ENCODE peak calls at places on chromosomes 3 and 15, in seven cellular contexts. U, H, L, X, K, C and G are unnamed samples.

GRCh38 chr3:169964176-169964575 is 2.4 kb upstream of the SEC62 start:
- DNase-seq in K (no peak), H (no peak), X (no peak), U (no peak), C (no peak), L (no peak), G (no peak)

GRCh38 chr15:87369269-87369668 is 887.3 kb downstream of the NTRK3 start:
- DNase-seq in C (no peak), K (peak), H (no peak), U (no peak), X (no peak), L (no peak), G (no peak)

GRCh38 chr15:74794248-74794969 is 12.5 kb downstream of the CSK start:
- DNase-seq in H (no peak), K (no peak), C (no peak), X (no peak), U (no peak), L (no peak), G (no peak)

GRCh38 chr15:57537072-57537471 is 54.6 kb upstream of the MYZAP start:
- DNase-seq in X (no peak), L (peak), C (no peak), H (no peak), U (peak), K (no peak), G (no peak)

GRCh38 chr15:82877825-82878224 is 68.4 kb downstream of the WHAMM start:
- DNase-seq in C (no peak), L (no peak), X (no peak), H (no peak), K (no peak), U (no peak), G (no peak)

GRCh38 chr3:143507735-143508580 is 340.3 kb downstream of the SLC9A9 start:
- DNase-seq in C (no peak), U (no peak), K (no peak), L (no peak), X (no peak), H (no peak), G (no peak)

GRCh38 chr3:13158441-13158840 is 85.2 kb upstream of the IQSEC1 start:
- DNase-seq in X (no peak), C (no peak), H (no peak), K (no peak), U (no peak), L (no peak), G (no peak)

GRCh38 chr3:13288732-13289718 is 131.1 kb downstream of the NUP210 start:
- DNase-seq in L (no peak), U (no peak), C (no peak), H (no peak), X (no peak), K (no peak), G (no peak)

GRCh38 chr15:41698779-41699178 is 38.6 kb downstream of the MGA start:
- DNase-seq in U (no peak), X (no peak), C (no peak), L (no peak), H (no peak), K (no peak), G (no peak)

GRCh38 chr3:49720383-49721164 is 1.1 kb upstream of the AMIGO3 start:
- DNase-seq in K (no peak), L (no peak), H (no peak), U (no peak), C (no peak), X (peak), G (no peak)

GRCh38 chr15:57327985-57328471 is 48.3 kb upstream of the CGNL1 start:
- DNase-seq in L (no peak), C (no peak), X (no peak), U (no peak), H (no peak), K (peak), G (no peak)

GRCh38 chr3:190116551-190117067 is 4.1 kb downstream of the P3H2 start:
- DNase-seq in U (no peak), L (no peak), C (no peak), H (no peak), K (no peak), X (no peak), G (no peak)

GRCh38 chr15:38536201-38536676 is 28.4 kb downstream of the RASGRP1 start:
- DNase-seq in C (no peak), K (no peak), L (no peak), X (no peak), H (no peak), U (no peak), G (no peak)

GRCh38 chr3:73056365-73057150 is 4.9 kb upstream of the EBLN2 start:
- DNase-seq in U (peak), X (peak), L (peak), C (no peak), H (no peak), K (peak), G (no peak)

GRCh38 chr15:49415638-49416037 is 7.4 kb upstream of the FGF7 start:
- DNase-seq in L (no peak), U (no peak), C (no peak), K (no peak), X (no peak), H (no peak), G (no peak)

GRCh38 chr15:47288794-47289193 is 428.5 kb upstream of the SEMA6D start:
- DNase-seq in C (no peak), U (no peak), H (no peak), X (no peak), L (no peak), K (no peak), G (no peak)

GRCh38 chr15:79724312-79724711 is 172.5 kb downstream of the MTHFS start:
- DNase-seq in K (no peak), H (no peak), C (no peak), X (no peak), U (no peak), L (no peak), G (no peak)

GRCh38 chr3:50162034-50162883 is 7.1 kb downstream of the SEMA3F start:
- DNase-seq in U (no peak), X (no peak), L (no peak), K (no peak), C (no peak), H (no peak), G (no peak)

GRCh38 chr3:143203848-143204247 is 84.3 kb downstream of the CHST2 start:
- DNase-seq in H (no peak), X (no peak), U (no peak), L (no peak), K (no peak), C (no peak), G (no peak)

GRCh38 chr3:21159565-21159950 is 591.5 kb downstream of the ZNF385D start:
- DNase-seq in U (no peak), H (no peak), X (no peak), C (no peak), L (no peak), K (no peak), G (no peak)

GRCh38 chr3:184592411-184593200 is 31.0 kb downstream of the EPHB3 start:
- DNase-seq in U (no peak), H (no peak), L (no peak), X (peak), C (no peak), K (no peak), G (no peak)

GRCh38 chr3:42183991-42184621 is 81.9 kb downstream of the CCK start:
- DNase-seq in C (no peak), L (no peak), H (no peak), X (no peak), U (no peak), K (no peak), G (no peak)

GRCh38 chr3:157868168-157868567 is 238.1 kb downstream of the SHOX2 start:
- DNase-seq in C (no peak), K (no peak), H (no peak), L (no peak), U (no peak), X (no peak), G (no peak)

GRCh38 chr3:153285982-153286381 is 124.0 kb downstream of the RAP2B start:
- DNase-seq in C (no peak), X (no peak), L (no peak), K (no peak), H (no peak), U (no peak), G (no peak)

GRCh38 chr15:82650046-82650670 is 3.0 kb upstream of the CPEB1 start:
- DNase-seq in X (no peak), C (no peak), U (no peak), K (no peak), L (no peak), H (no peak), G (no peak)

GRCh38 chr3:100518983-100519382 is 26.6 kb downstream of the TMEM45A start:
- DNase-seq in U (no peak), K (peak), X (no peak), L (no peak), H (no peak), C (no peak), G (no peak)

GRCh38 chr3:29789686-29790085 is 508.8 kb downstream of the RBMS3 start:
- DNase-seq in K (no peak), H (no peak), U (no peak), L (no peak), X (peak), C (no peak), G (no peak)
- TF ChIP-seq JUND in K (no peak), H (no peak), U (no peak), L (no peak), X (no peak), C (no peak), G (no peak)

DNA sequence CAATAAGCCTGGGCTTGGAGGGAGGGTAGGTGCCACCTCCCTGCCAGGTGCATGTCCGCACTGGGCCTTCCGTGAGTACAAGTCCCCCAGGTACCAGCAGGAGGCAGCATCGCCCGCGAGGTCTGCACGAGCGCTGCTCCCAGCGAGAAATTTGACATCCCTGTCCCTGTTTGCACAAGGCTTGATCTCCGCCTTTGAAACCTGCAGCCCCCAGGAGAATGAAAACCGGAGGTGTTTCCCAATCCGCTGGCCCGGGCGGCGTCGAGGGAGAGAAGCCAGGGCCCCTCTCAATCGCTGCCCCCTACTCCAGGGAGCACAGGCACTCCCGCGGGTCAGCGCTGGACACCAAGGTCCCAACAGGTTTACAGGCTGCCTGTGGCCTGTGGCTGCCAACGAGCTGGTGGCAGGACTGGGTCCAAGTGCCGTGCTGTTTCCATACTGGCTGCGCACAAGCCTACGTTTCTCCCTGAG is 961 bp downstream of the HAPLN3 start:
- DNase-seq in H (no peak), L (no peak), X (peak), K (peak), C (peak), U (peak), G (peak)
- TF ChIP-seq JUND in H (no peak), L (no peak), X (no peak), K (peak), C (peak), U (no peak), G (no peak)

DNA sequence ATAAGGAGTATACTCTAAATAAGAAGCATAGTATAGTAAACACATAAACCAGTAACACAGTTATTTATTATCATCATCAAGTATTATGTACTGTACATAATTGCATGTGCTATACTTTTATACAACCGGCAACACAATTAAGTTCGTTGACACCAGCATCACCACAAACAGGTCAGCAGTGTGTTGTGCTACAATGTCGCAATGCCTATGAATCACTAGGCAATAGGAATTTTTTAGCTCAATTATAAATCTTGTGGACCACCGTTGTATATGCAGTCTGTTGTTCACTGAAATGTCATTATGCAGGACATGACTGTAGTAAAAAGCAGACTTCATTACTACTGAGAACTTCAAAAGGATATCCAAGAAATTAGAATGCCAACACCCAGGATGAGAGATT is 177.0 kb downstream of the PDCD6IP start:
- DNase-seq in C (no peak), X (no peak), K (no peak), U (no peak), L (no peak), H (no peak), G (no peak)
- TF ChIP-seq JUND in C (no peak), X (no peak), K (no peak), U (no peak), L (no peak), H (no peak), G (no peak)

DNA sequence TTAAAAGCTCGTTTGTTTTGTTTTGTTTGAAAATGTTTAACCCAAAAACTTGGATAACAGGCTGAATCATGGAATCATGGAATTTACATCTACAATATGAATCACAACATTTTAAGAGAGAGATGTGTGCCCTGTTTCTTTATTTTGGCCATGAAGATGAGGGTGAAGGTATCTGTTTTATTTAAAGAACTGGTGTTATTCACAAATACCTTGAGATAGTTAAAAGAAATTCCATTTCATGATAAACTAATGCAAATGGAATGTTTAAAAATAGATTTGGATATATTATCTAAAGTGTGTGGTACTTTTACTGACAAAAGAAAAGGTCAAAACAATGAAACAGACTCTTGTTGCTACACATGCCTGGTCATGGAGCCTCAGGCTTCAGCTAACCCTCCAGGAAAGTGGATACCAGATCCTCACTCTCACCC is 486.0 kb upstream of the CFAP20DC start:
- DNase-seq in H (no peak), C (no peak), U (no peak), K (no peak), X (peak), L (no peak), G (no peak)
- TF ChIP-seq JUND in H (no peak), C (no peak), U (no peak), K (no peak), X (no peak), L (no peak), G (no peak)

DNA sequence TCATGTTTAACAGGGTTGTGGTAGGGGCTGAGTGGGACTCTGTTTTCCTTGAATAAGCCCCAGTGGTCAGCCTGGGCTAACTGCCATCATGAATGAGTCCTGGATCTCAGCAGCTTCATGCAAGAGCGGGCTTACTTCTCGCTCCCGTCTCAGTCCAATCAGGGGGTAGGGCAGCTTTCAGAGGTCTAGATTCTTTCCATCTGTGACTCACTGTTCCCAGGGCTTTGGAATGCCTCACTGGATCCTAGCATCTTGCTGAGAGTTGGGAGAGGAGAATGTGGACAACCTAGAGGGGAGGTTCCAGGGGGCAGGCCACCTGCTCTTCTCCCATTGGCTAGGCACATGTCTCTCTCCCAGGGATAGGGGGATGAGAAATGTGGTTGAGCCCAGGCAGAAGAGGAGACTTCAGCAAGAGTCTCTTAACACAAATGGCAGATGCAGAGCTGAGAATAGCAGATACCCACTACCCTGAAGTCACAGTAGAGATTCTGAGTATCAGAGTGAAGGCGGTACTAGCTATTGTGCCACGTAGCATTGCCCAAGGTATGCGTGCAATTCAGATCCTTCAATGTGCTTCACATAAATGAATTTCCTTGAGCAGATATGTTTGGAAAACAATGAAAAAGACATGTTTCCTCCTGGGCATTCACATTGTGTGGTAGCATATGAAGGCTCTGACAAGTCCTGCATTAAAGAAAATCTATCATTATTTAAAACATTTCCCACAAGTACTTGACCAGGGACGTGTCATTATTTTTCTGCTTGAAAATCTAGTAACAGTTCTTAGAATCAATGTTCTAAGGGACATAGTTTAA is 257.7 kb upstream of the PROK2 start:
- DNase-seq in X (no peak), L (no peak), U (no peak), C (no peak), H (no peak), K (no peak), G (no peak)
- TF ChIP-seq JUND in X (no peak), L (no peak), U (no peak), C (no peak), H (no peak), K (no peak), G (no peak)

DNA sequence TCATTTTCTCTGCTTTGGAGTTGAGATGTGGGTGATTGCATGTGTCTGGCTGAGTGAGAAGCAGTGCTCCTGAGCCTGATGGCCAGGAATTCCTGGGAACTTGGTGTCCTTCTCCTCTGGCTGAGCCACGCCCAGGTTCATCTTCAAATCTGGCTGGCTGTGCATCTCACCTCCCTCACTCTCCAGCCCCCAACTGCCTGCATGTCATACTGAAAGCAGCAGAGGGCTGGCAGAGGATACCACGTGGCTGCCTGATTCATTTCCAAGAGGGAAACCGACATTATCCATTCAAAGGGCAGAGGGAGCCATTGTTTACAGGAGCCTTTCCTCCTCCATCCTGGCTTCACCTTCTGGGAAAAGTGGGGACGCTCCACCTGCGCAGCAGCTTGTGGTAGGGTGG is 57.4 kb downstream of the ABHD5 start:
- DNase-seq in X (no peak), L (no peak), H (no peak), U (no peak), K (no peak), C (no peak), G (no peak)
- TF ChIP-seq JUND in X (no peak), L (no peak), H (no peak), U (no peak), K (no peak), C (no peak), G (no peak)